ENCODE peak calls at places on chromosomes 7 and 10, in six cellular contexts. A is neural progenitor cell, O is HCT116, W is PC-3, Q is astrocyte, C is H9. I is an unnamed sample.

GRCh38 chr7:87345962-87346371 is 503 bp downstream of the CROT start:
- DNase-seq in A (peak), O (no peak), W (peak), Q (peak), C (no peak), I (no peak)

GRCh38 chr7:93018666-93019065 is 99.1 kb downstream of the SAMD9 start:
- DNase-seq in A (no peak), O (no peak), W (no peak), Q (no peak), C (no peak), I (no peak)

GRCh38 chr7:157270060-157270444 is 66.8 kb upstream of the DNAJB6 start:
- DNase-seq in A (no peak), O (no peak), W (no peak), Q (no peak), C (no peak), I (no peak)

GRCh38 chr7:36958094-36958718 is 233.9 kb upstream of the AOAH start:
- DNase-seq in A (no peak), O (no peak), W (no peak), Q (peak), C (no peak), I (no peak)

GRCh38 chr10:52064084-52064845 is 249.8 kb upstream of the DKK1 start:
- DNase-seq in A (no peak), O (no peak), W (no peak), Q (no peak), C (no peak), I (no peak)

GRCh38 chr10:71878327-71879034 is 27.4 kb upstream of the PSAP start:
- DNase-seq in A (peak), O (no peak), W (no peak), Q (no peak), C (peak), I (peak)

GRCh38 chr10:110011679-110012078 is 3.9 kb downstream of the ADD3 start:
- DNase-seq in A (no peak), O (no peak), W (peak), Q (no peak), C (no peak), I (no peak)

GRCh38 chr7:2972531-2973161 is 71.0 kb downstream of the CARD11 start:
- DNase-seq in A (no peak), O (no peak), W (no peak), Q (no peak), C (no peak), I (no peak)

GRCh38 chr10:102994551-102995295 is 76.6 kb downstream of the CNNM2 start:
- DNase-seq in A (no peak), O (no peak), W (no peak), Q (no peak), C (no peak), I (no peak)

GRCh38 chr7:6502886-6503285 is 48.4 kb downstream of the GRID2IP start:
- DNase-seq in A (no peak), O (no peak), W (no peak), Q (no peak), C (no peak), I (no peak)

GRCh38 chr10:133481086-133481643 is 27.4 kb downstream of the SCART1 start:
- DNase-seq in A (no peak), O (no peak), W (no peak), Q (no peak), C (no peak), I (no peak)

GRCh38 chr7:157457355-157458253 is 120.8 kb downstream of the DNAJB6 start:
- DNase-seq in A (peak), O (no peak), W (no peak), Q (no peak), C (no peak), I (no peak)

GRCh38 chr10:92531132-92531531 is 42.8 kb downstream of the IDE start:
- DNase-seq in A (peak), O (no peak), W (no peak), Q (no peak), C (no peak), I (no peak)

GRCh38 chr7:143345428-143345900 is 17.0 kb downstream of the FAM131B start:
- DNase-seq in A (peak), O (peak), W (no peak), Q (peak), C (peak), I (no peak)

GRCh38 chr7:76428868-76429805 is 4.4 kb downstream of the ZP3 start:
- DNase-seq in A (no peak), O (no peak), W (no peak), Q (no peak), C (peak), I (no peak)

GRCh38 chr7:129169171-129169643 is 19.2 kb upstream of the SMO start:
- DNase-seq in A (peak), O (no peak), W (no peak), Q (peak), C (peak), I (no peak)

GRCh38 chr10:21528452-21529235 is 3.2 kb upstream of the SKIDA1 start:
- DNase-seq in A (peak), O (no peak), W (no peak), Q (peak), C (no peak), I (no peak)

GRCh38 chr10:96695366-96695765 is 24.9 kb downstream of the PIK3AP1 start:
- DNase-seq in A (no peak), O (no peak), W (no peak), Q (no peak), C (no peak), I (no peak)

GRCh38 chr10:69319911-69320316 is 41.6 kb downstream of the HK1 start:
- DNase-seq in A (no peak), O (no peak), W (peak), Q (no peak), C (no peak), I (peak)

GRCh38 chr10:107616463-107617131 is 452.1 kb upstream of the SORCS1 start:
- DNase-seq in A (no peak), O (no peak), W (no peak), Q (no peak), C (no peak), I (no peak)

GRCh38 chr10:72173635-72174296 is 42.0 kb upstream of the ANAPC16 start:
- DNase-seq in A (no peak), O (peak), W (no peak), Q (peak), C (no peak), I (no peak)

GRCh38 chr10:35641430-35642015 is 573 bp downstream of the FZD8 start:
- DNase-seq in A (peak), O (no peak), W (no peak), Q (peak), C (peak), I (no peak)

GRCh38 chr7:75691793-75692543 is 46.8 kb downstream of the HIP1 start:
- DNase-seq in A (no peak), O (no peak), W (no peak), Q (no peak), C (no peak), I (no peak)

DNA sequence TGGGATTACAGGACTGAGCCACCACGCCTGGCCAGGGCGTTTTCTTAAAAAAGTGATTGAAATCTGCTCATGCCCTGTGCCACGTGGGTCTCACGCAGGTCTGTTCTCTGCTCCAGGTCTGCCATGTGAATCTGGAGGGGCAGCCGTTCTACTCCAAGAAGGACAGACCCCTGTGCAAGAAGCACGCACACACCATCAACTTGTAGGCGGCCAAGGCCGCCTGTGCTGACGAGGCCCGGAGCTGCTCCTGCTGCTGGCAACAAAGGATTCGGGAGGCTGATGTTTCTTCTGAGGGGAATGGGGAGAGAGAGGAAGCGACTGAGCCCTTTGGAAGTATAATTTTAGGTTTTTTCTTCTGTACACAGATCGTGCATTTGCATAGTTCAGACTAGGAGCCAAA is 23.6 kb upstream of the BMPR1A start:
- DNase-seq in A (no peak), O (no peak), W (no peak), Q (no peak), C (no peak), I (no peak)
- H3K9ac ChIP-seq in A (no peak), O (no peak), W (no peak), Q (no peak), C (no peak), I (no peak)

DNA sequence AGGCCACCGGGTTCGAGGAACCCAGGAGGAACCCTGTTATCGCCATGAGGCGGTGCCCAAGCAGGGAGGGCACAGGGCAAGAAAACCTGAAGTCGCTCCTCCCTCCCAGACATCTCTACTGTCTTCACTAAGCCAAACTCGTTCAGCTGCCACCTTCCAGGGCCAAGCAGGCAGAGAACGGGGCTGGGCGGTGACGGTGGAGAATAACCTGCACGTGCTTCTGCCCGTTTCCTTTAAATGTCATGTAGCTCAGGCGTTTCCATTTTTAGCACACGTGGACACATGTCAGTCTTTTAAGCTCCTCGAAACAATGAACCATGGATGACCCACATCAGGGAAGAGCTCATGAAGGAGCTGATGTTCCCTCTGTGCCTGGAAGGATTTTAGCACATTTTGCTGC is 124.3 kb upstream of the KLF6 start:
- DNase-seq in A (no peak), O (no peak), W (no peak), Q (no peak), C (no peak), I (no peak)
- TF ChIP-seq CTCF in A (no peak), O (no peak), W (no peak), Q (no peak), C (no peak), I (no peak)

GRCh38 chr10:8040651-8041050 is 13.8 kb upstream of the GATA3 start:
- DNase-seq in A (no peak), O (no peak), W (no peak), Q (no peak), C (no peak), I (no peak)
- H3K9ac ChIP-seq in A (no peak), O (no peak), W (no peak), Q (no peak), C (no peak), I (no peak)

DNA sequence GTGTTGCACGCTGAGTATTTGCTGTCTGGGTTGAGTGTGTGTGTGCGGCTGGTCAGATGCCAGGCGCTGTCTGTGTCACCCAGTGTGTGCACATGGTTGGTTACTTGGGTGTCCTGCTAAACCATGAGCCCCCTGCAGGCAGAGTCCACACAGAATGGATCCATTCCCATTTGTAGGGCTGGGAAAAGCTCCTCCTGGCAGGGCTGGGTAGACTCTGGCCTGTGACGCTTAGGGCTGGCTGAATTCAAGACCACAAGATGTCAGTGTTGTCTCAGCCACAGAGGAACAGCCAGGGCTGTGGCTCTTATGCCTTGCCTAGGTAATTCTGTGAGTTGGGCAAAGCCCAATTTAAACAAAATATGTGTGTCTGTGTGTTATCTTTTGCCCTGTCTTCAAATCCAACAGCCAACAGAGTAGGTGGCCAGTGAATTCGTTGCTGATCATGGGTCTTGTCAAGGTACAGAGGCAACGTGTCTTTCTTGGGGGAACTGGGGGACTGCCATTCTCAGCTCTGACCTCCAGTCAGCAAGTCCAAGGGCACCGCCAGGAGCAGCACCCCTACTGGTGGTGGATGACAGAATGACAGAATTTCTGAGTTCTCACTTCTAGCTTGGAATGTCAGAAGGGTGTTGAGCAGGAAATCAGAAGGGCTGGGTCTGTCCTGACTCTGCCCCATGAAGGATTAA is 285.1 kb downstream of the CCSER2 start:
- DNase-seq in A (peak), O (peak), W (peak), Q (peak), C (peak), I (peak)
- TF ChIP-seq CTCF in A (peak), O (peak), W (peak), Q (peak), C (peak), I (peak)

DNA sequence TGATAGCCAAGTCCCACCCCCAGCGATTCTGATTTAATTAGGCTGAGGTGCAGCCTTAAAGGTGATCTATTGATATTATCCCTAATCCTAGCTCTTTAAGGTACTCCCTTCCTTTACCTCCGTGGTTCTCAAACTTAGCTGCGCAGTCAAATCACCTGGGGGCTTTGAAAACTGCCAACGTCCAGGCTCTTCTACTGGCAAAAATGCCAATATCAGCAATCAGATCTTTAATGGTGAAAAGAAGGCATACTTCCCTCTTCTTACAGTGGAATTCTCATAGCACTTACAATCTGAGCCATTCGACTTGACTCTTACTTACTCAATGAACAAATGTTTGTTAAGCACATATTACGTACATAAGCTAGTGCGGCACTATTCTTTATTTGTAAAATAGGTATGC is 704 bp upstream of the SLC35B4 start:
- DNase-seq in A (no peak), O (no peak), W (peak), Q (no peak), C (no peak), I (no peak)
- H3K9ac ChIP-seq in A (no peak), O (no peak), W (peak), Q (peak), C (no peak), I (peak)

DNA sequence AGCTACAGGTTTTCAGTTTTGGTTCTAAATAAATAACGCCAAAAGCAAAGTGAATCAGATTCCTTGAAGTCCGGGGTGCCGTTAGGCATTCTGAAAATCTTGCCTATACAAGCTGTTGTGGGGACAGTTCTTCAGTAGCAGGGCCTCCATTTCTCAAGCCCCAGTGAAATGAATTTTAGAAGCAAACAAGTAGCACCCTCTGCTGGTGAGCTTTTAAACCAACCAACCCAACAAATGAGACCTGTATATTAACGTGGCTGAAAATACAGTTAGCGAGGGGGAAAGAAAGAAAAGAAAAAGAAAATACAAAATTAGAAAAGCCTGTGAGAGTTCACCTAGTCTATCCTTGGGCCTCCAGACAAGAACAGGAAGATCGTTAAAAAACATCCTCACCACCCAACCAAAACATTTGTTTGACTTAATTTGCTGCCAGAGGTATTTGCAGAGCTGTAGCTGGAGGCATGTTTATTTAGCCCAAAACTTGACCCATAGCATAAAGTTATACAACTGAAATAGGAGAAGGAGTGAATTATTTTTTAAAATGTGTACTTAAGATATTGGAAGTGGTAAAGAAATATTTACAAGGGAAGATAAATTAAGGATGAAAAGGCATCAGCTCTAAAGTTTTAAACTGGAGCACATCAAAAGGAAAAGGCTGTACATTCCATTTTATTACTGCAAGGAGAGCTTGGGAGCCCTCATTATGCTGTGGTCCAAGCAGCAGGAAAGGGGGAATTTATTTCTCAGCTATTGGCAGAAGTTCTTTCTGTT is 98.9 kb downstream of the DYNC1I1 start:
- DNase-seq in A (peak), O (peak), W (peak), Q (peak), C (peak), I (peak)
- TF ChIP-seq CTCF in A (peak), O (peak), W (peak), Q (peak), C (peak), I (peak)

DNA sequence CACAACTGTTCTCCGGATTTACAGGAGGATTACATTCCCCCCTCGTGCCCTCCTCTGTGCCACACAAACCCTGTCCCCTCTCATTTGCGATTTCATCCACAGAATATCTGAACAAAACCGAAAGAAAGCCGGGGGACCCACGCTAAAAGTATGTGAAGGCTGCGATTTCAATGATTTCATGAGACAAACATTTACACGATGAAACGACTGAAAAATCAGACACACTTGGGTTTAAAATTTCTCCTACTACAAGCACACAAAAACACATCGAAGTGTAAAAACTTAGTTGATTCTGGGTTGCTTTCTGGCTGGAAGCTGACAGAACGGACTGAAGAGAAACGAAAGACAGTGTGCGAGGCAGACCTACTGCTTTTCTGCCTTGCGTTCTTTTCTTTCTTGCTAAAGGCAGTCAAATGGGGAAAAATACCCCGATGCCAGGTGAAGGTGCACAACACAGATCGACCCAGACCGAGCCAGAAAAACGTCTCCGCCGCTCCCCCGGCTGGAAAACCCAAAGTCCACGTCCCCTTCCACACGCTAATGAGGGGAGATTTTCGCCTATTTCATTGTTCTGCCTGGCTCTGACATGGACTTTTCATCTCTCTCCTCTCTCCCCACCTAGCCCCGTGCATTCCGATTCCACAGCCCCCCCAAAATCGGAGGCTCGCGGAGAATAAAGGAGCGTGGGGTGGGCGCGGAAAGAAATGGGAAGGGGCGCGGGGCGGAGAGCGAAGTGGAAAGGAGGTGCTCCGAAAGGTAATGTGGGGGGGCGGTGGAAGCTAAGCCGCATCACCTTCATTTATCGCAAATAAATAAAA is 1.1 kb downstream of the HIPK2 start:
- DNase-seq in A (peak), O (no peak), W (peak), Q (peak), C (no peak), I (peak)
- H3K9ac ChIP-seq in A (peak), O (peak), W (peak), Q (peak), C (peak), I (peak)

DNA sequence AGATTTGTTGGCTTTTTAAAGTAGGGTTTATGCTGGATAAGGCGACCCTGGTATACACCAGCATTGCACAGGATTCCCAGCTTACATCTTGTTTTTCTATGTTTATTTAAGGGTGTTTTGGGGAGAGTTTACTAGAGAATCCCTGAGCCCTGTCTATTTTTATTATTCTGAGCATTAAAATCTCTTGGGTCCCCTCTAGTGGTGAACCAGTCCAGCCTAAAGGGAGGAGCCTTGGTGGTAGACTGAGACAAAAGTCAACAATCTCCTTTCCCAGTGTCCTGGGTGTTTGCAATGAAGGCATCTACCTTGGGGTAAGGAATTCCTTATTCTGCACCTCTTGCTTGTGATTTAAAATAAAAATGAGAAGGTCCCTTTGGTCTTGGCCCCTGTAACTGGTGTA is 38.2 kb downstream of the ANTXRL start:
- DNase-seq in A (no peak), O (no peak), W (peak), Q (no peak), C (no peak), I (no peak)
- TF ChIP-seq CTCF in A (peak), O (peak), W (peak), Q (no peak), C (peak), I (peak)